ENCODE peak calls at places on chromosomes 1 and 21, in eight cellular contexts. G, K, D, N, R, B, S and W are unnamed samples.
A peak's percentile ranks its signal among the peaks of the same experiment; 100 is the strongest.

GRCh38 chr1:177077006-177077405 is 87.5 kb downstream of the ASTN1 start:
- DNase-seq in G (no peak), K (no peak), D (no peak), N (no peak), R (no peak), B (no peak), S (no peak), W (no peak)

GRCh38 chr21:32412162-32412997 is at the start of gene EVA1C:
- DNase-seq in G (peak; percentile 60), K (peak; percentile 53), D (peak; percentile 68), N (peak; percentile 63), R (no peak), B (peak; percentile 88), S (peak; percentile 86), W (no peak)

GRCh38 chr1:26289158-26290059 is 9.5 kb downstream of the SH3BGRL3 start:
- DNase-seq in G (no peak), K (no peak), D (no peak), N (peak; percentile 33), R (no peak), B (peak; percentile 88), S (no peak), W (no peak)

GRCh38 chr1:201346337-201346939 is 31.0 kb downstream of the TNNT2 start:
- DNase-seq in G (peak; percentile 70), K (peak; percentile 61), D (peak; percentile 85), N (peak; percentile 80), R (no peak), B (no peak), S (peak; percentile 62), W (no peak)

GRCh38 chr1:12629974-12630760 is 12.2 kb upstream of the DHRS3 start:
- DNase-seq in G (no peak), K (no peak), D (no peak), N (no peak), R (no peak), B (no peak), S (no peak), W (no peak)

GRCh38 chr1:221397606-221398005 is 344.3 kb downstream of the DUSP10 start:
- DNase-seq in G (no peak), K (no peak), D (no peak), N (no peak), R (no peak), B (no peak), S (no peak), W (no peak)

GRCh38 chr21:35358008-35358407 is 308.9 kb upstream of the RUNX1 start:
- DNase-seq in G (no peak), K (no peak), D (no peak), N (no peak), R (no peak), B (no peak), S (no peak), W (no peak)

GRCh38 chr1:70072239-70072751 is 133.1 kb downstream of the LRRC40 start:
- DNase-seq in G (no peak), K (peak; percentile 72), D (peak; percentile 12), N (peak; percentile 64), R (no peak), B (no peak), S (peak; percentile 48), W (no peak)

GRCh38 chr1:36436820-36437219 is 13.4 kb downstream of the OSCP1 start:
- DNase-seq in G (no peak), K (no peak), D (peak; percentile 96), N (no peak), R (no peak), B (no peak), S (no peak), W (no peak)

GRCh38 chr1:89900791-89901708 is 80.2 kb downstream of the LRRC8D start:
- DNase-seq in G (no peak), K (no peak), D (no peak), N (no peak), R (no peak), B (no peak), S (no peak), W (no peak)

GRCh38 chr1:3890389-3891328 is 9.4 kb downstream of the C1orf174 start:
- DNase-seq in G (no peak), K (no peak), D (no peak), N (no peak), R (no peak), B (peak; percentile 31), S (no peak), W (no peak)

GRCh38 chr21:38266732-38267131 is 9.9 kb downstream of the KCNJ15 start:
- DNase-seq in G (no peak), K (peak; percentile 98), D (peak; percentile 48), N (no peak), R (no peak), B (no peak), S (peak; percentile 39), W (no peak)

GRCh38 chr1:234926574-234927311 is 201.9 kb downstream of the TOMM20 start:
- DNase-seq in G (no peak), K (no peak), D (peak; percentile 6), N (no peak), R (no peak), B (no peak), S (no peak), W (no peak)

GRCh38 chr1:93051961-93052360 is 27.1 kb upstream of the MTF2 start:
- DNase-seq in G (no peak), K (peak; percentile 31), D (peak; percentile 10), N (no peak), R (no peak), B (no peak), S (no peak), W (no peak)

GRCh38 chr1:180228648-180229482 is 1.2 kb upstream of the LHX4 start:
- DNase-seq in G (peak; percentile 38), K (no peak), D (peak; percentile 22), N (peak; percentile 61), R (no peak), B (no peak), S (no peak), W (no peak)

GRCh38 chr1:17120962-17121837 is 1.9 kb upstream of the PADI2 start:
- DNase-seq in G (no peak), K (peak; percentile 29), D (no peak), N (no peak), R (no peak), B (peak; percentile 70), S (peak; percentile 57), W (no peak)

GRCh38 chr1:34825455-34826081 is 32.8 kb downstream of the GJA4 start:
- DNase-seq in G (no peak), K (no peak), D (no peak), N (no peak), R (no peak), B (no peak), S (no peak), W (no peak)

GRCh38 chr1:51240096-51240495 is 4.0 kb downstream of the RNF11 start:
- DNase-seq in G (no peak), K (no peak), D (no peak), N (peak; percentile 45), R (no peak), B (no peak), S (no peak), W (no peak)

GRCh38 chr1:175522880-175523279 is 220.5 kb downstream of the TNR start:
- DNase-seq in G (no peak), K (no peak), D (no peak), N (no peak), R (no peak), B (no peak), S (no peak), W (no peak)

GRCh38 chr1:112260699-112261098 is 135.3 kb upstream of the CTTNBP2NL start:
- DNase-seq in G (no peak), K (no peak), D (no peak), N (no peak), R (no peak), B (no peak), S (no peak), W (no peak)

GRCh38 chr1:51519857-51520699 is 1.0 kb upstream of the EPS15 start:
- DNase-seq in G (no peak), K (no peak), D (no peak), N (no peak), R (no peak), B (no peak), S (peak; percentile 78), W (no peak)

GRCh38 chr1:215793210-215793609 is 226.1 kb downstream of the KCTD3 start:
- DNase-seq in G (no peak), K (peak; percentile 85), D (peak; percentile 14), N (no peak), R (no peak), B (no peak), S (peak; percentile 63), W (no peak)

GRCh38 chr1:16026723-16027484 is 5.1 kb downstream of the CLCNKA start:
- DNase-seq in G (peak; percentile 98), K (no peak), D (no peak), N (peak; percentile 94), R (no peak), B (peak; percentile 67), S (peak; percentile 16), W (no peak)

GRCh38 chr1:33654267-33654832 is 181.9 kb downstream of the ZSCAN20 start:
- DNase-seq in G (peak; percentile 40), K (peak; percentile 28), D (no peak), N (peak; percentile 63), R (no peak), B (no peak), S (peak; percentile 7), W (no peak)

GRCh38 chr1:42744030-42744413 is 4.0 kb upstream of the CLDN19 start:
- DNase-seq in G (no peak), K (no peak), D (no peak), N (no peak), R (no peak), B (no peak), S (no peak), W (no peak)

GRCh38 chr1:1428174-1428573 is 7.1 kb upstream of the ANKRD65 start:
- DNase-seq in G (no peak), K (no peak), D (no peak), N (no peak), R (no peak), B (peak; percentile 75), S (no peak), W (no peak)
- TF ChIP-seq CTCF in G (no peak), K (no peak), D (no peak), N (no peak), R (no peak), B (no peak), S (no peak), W (no peak)

GRCh38 chr1:171032822-171033702 is 57.6 kb upstream of the FMO3 start:
- DNase-seq in G (peak; percentile 36), K (no peak), D (no peak), N (peak; percentile 46), R (no peak), B (no peak), S (no peak), W (no peak)
- TF ChIP-seq CTCF in G (no peak), K (no peak), D (no peak), N (no peak), R (no peak), B (no peak), S (no peak), W (no peak)

GRCh38 chr21:15604424-15604823 is 125.4 kb upstream of the USP25 start:
- DNase-seq in G (no peak), K (peak; percentile 63), D (peak; percentile 95), N (no peak), R (no peak), B (no peak), S (peak; percentile 82), W (no peak)
- TF ChIP-seq CTCF in G (no peak), K (no peak), D (no peak), N (no peak), R (no peak), B (no peak), S (no peak), W (no peak)

DNA sequence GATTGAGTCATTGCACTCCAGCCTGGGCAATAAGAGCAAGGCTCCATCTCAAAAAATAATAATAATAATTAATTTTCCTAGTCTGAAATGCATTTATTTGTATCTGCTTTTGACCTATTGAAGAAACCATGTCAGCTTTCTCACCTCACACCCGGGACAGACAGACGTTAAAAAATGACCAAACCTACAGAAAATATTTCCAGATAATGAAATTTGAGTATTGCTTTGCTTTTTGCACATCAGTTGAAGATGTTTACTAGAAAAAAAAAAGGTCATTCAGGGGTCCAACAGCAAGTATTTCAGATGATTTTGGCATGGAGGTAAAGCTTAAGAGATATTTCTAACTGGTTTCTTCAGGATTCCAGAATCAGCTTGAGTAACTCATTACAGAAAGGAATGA is at the start of gene OR6K6:
- DNase-seq in G (no peak), K (no peak), D (no peak), N (no peak), R (no peak), B (no peak), S (no peak), W (no peak)
- TF ChIP-seq CTCF in G (no peak), K (no peak), D (no peak), N (no peak), R (no peak), B (no peak), S (no peak), W (no peak)